ENCODE peak calls at places on chromosomes 3 and 15, in six cellular contexts. One of them, this sample, is unnamed.

GRCh38 chr15:19987389-19988048 is 554.1 kb downstream of the GOLGA6L6 start:
- DNase-seq in sigmoid colon: no peak
- DNase-seq in activated naive CD8-positive, alpha-beta T cell treated with anti-CD3 and anti-CD28 coated beads, Interleukin-2, amount 50 U/mL, for 16 hours: no peak
- DNase-seq in effector memory CD8-positive, alpha-beta T cell: no peak
- DNase-seq in astrocyte of the spinal cord: no peak
- DNase-seq in iris pigment epithelial cell: no peak
- DNase-seq in this sample: no peak

GRCh38 chr3:10467904-10468610 is 37.3 kb downstream of the ATP2B2 start:
- DNase-seq in effector memory CD8-positive, alpha-beta T cell: no peak
- DNase-seq in sigmoid colon: no peak
- DNase-seq in astrocyte of the spinal cord: no peak
- DNase-seq in iris pigment epithelial cell: no peak
- DNase-seq in activated naive CD8-positive, alpha-beta T cell treated with anti-CD3 and anti-CD28 coated beads, Interleukin-2, amount 50 U/mL, for 16 hours: no peak
- DNase-seq in this sample: no peak

GRCh38 chr15:88699861-88700260 is 61.0 kb downstream of the ISG20 start:
- DNase-seq in sigmoid colon: no peak
- DNase-seq in iris pigment epithelial cell: no peak
- DNase-seq in effector memory CD8-positive, alpha-beta T cell: no peak
- DNase-seq in astrocyte of the spinal cord: no peak
- DNase-seq in activated naive CD8-positive, alpha-beta T cell treated with anti-CD3 and anti-CD28 coated beads, Interleukin-2, amount 50 U/mL, for 16 hours: no peak
- DNase-seq in this sample: no peak

GRCh38 chr3:194346621-194347020 is 4.5 kb downstream of the CPN2 start:
- DNase-seq in activated naive CD8-positive, alpha-beta T cell treated with anti-CD3 and anti-CD28 coated beads, Interleukin-2, amount 50 U/mL, for 16 hours: no peak
- DNase-seq in sigmoid colon: no peak
- DNase-seq in iris pigment epithelial cell: peak
- DNase-seq in astrocyte of the spinal cord: no peak
- DNase-seq in effector memory CD8-positive, alpha-beta T cell: no peak
- DNase-seq in this sample: no peak

GRCh38 chr3:23368731-23369130 is 165.6 kb downstream of the UBE2E2 start:
- DNase-seq in astrocyte of the spinal cord: peak
- DNase-seq in activated naive CD8-positive, alpha-beta T cell treated with anti-CD3 and anti-CD28 coated beads, Interleukin-2, amount 50 U/mL, for 16 hours: no peak
- DNase-seq in sigmoid colon: no peak
- DNase-seq in effector memory CD8-positive, alpha-beta T cell: no peak
- DNase-seq in iris pigment epithelial cell: peak
- DNase-seq in this sample: no peak

GRCh38 chr3:41112466-41112865 is 86.8 kb upstream of the CTNNB1 start:
- DNase-seq in sigmoid colon: no peak
- DNase-seq in iris pigment epithelial cell: no peak
- DNase-seq in activated naive CD8-positive, alpha-beta T cell treated with anti-CD3 and anti-CD28 coated beads, Interleukin-2, amount 50 U/mL, for 16 hours: no peak
- DNase-seq in effector memory CD8-positive, alpha-beta T cell: no peak
- DNase-seq in astrocyte of the spinal cord: no peak
- DNase-seq in this sample: no peak

GRCh38 chr3:52405066-52405465 is 39.8 kb downstream of the SEMA3G start:
- DNase-seq in effector memory CD8-positive, alpha-beta T cell: no peak
- DNase-seq in sigmoid colon: peak
- DNase-seq in activated naive CD8-positive, alpha-beta T cell treated with anti-CD3 and anti-CD28 coated beads, Interleukin-2, amount 50 U/mL, for 16 hours: no peak
- DNase-seq in iris pigment epithelial cell: no peak
- DNase-seq in astrocyte of the spinal cord: no peak
- DNase-seq in this sample: peak

GRCh38 chr3:125123906-125124305 is 68.1 kb upstream of the HEG1 start:
- DNase-seq in iris pigment epithelial cell: peak
- DNase-seq in sigmoid colon: no peak
- DNase-seq in effector memory CD8-positive, alpha-beta T cell: no peak
- DNase-seq in astrocyte of the spinal cord: peak
- DNase-seq in activated naive CD8-positive, alpha-beta T cell treated with anti-CD3 and anti-CD28 coated beads, Interleukin-2, amount 50 U/mL, for 16 hours: no peak
- DNase-seq in this sample: no peak

GRCh38 chr3:11548721-11549131 is 95.0 kb downstream of the VGLL4 start:
- DNase-seq in sigmoid colon: peak
- DNase-seq in astrocyte of the spinal cord: peak
- DNase-seq in iris pigment epithelial cell: peak
- DNase-seq in effector memory CD8-positive, alpha-beta T cell: no peak
- DNase-seq in activated naive CD8-positive, alpha-beta T cell treated with anti-CD3 and anti-CD28 coated beads, Interleukin-2, amount 50 U/mL, for 16 hours: no peak
- DNase-seq in this sample: no peak

GRCh38 chr3:108031893-108032292 is 58.9 kb downstream of the CD47 start:
- DNase-seq in sigmoid colon: no peak
- DNase-seq in iris pigment epithelial cell: peak
- DNase-seq in effector memory CD8-positive, alpha-beta T cell: no peak
- DNase-seq in activated naive CD8-positive, alpha-beta T cell treated with anti-CD3 and anti-CD28 coated beads, Interleukin-2, amount 50 U/mL, for 16 hours: no peak
- DNase-seq in astrocyte of the spinal cord: no peak
- DNase-seq in this sample: no peak

GRCh38 chr15:94185547-94186236 is 45.7 kb upstream of the MCTP2 start:
- DNase-seq in sigmoid colon: no peak
- DNase-seq in astrocyte of the spinal cord: no peak
- DNase-seq in effector memory CD8-positive, alpha-beta T cell: no peak
- DNase-seq in iris pigment epithelial cell: no peak
- DNase-seq in activated naive CD8-positive, alpha-beta T cell treated with anti-CD3 and anti-CD28 coated beads, Interleukin-2, amount 50 U/mL, for 16 hours: no peak
- DNase-seq in this sample: no peak

GRCh38 chr15:60124460-60125070 is 120.5 kb downstream of the FOXB1 start:
- DNase-seq in iris pigment epithelial cell: no peak
- DNase-seq in effector memory CD8-positive, alpha-beta T cell: no peak
- DNase-seq in activated naive CD8-positive, alpha-beta T cell treated with anti-CD3 and anti-CD28 coated beads, Interleukin-2, amount 50 U/mL, for 16 hours: no peak
- DNase-seq in astrocyte of the spinal cord: no peak
- DNase-seq in sigmoid colon: no peak
- DNase-seq in this sample: no peak

GRCh38 chr15:65902373-65902772 is 33.1 kb downstream of the RAB11A start:
- DNase-seq in iris pigment epithelial cell: peak
- DNase-seq in astrocyte of the spinal cord: no peak
- DNase-seq in effector memory CD8-positive, alpha-beta T cell: no peak
- DNase-seq in sigmoid colon: peak
- DNase-seq in activated naive CD8-positive, alpha-beta T cell treated with anti-CD3 and anti-CD28 coated beads, Interleukin-2, amount 50 U/mL, for 16 hours: no peak
- DNase-seq in this sample: peak

GRCh38 chr15:33112541-33113105 is 81.9 kb downstream of the FMN1 start:
- DNase-seq in sigmoid colon: no peak
- DNase-seq in activated naive CD8-positive, alpha-beta T cell treated with anti-CD3 and anti-CD28 coated beads, Interleukin-2, amount 50 U/mL, for 16 hours: no peak
- DNase-seq in effector memory CD8-positive, alpha-beta T cell: no peak
- DNase-seq in astrocyte of the spinal cord: no peak
- DNase-seq in iris pigment epithelial cell: no peak
- DNase-seq in this sample: no peak

GRCh38 chr3:14464521-14464920 is 62.1 kb downstream of the SLC6A6 start:
- DNase-seq in astrocyte of the spinal cord: no peak
- DNase-seq in sigmoid colon: no peak
- DNase-seq in iris pigment epithelial cell: no peak
- DNase-seq in effector memory CD8-positive, alpha-beta T cell: no peak
- DNase-seq in activated naive CD8-positive, alpha-beta T cell treated with anti-CD3 and anti-CD28 coated beads, Interleukin-2, amount 50 U/mL, for 16 hours: no peak
- DNase-seq in this sample: no peak

GRCh38 chr3:45560270-45561020 is 34.1 kb upstream of the LIMD1 start:
- DNase-seq in activated naive CD8-positive, alpha-beta T cell treated with anti-CD3 and anti-CD28 coated beads, Interleukin-2, amount 50 U/mL, for 16 hours: no peak
- DNase-seq in astrocyte of the spinal cord: no peak
- DNase-seq in iris pigment epithelial cell: no peak
- DNase-seq in sigmoid colon: peak
- DNase-seq in effector memory CD8-positive, alpha-beta T cell: no peak
- DNase-seq in this sample: peak

GRCh38 chr15:71812966-71813722 is 2.8 kb downstream of the NR2E3 start:
- DNase-seq in astrocyte of the spinal cord: no peak
- DNase-seq in iris pigment epithelial cell: no peak
- DNase-seq in sigmoid colon: no peak
- DNase-seq in activated naive CD8-positive, alpha-beta T cell treated with anti-CD3 and anti-CD28 coated beads, Interleukin-2, amount 50 U/mL, for 16 hours: no peak
- DNase-seq in effector memory CD8-positive, alpha-beta T cell: no peak
- DNase-seq in this sample: no peak

GRCh38 chr3:32816439-32817194 is 1.2 kb upstream of the TRIM71 start:
- DNase-seq in activated naive CD8-positive, alpha-beta T cell treated with anti-CD3 and anti-CD28 coated beads, Interleukin-2, amount 50 U/mL, for 16 hours: no peak
- DNase-seq in effector memory CD8-positive, alpha-beta T cell: no peak
- DNase-seq in sigmoid colon: no peak
- DNase-seq in astrocyte of the spinal cord: peak
- DNase-seq in iris pigment epithelial cell: peak
- DNase-seq in this sample: no peak

GRCh38 chr15:70220444-70220937 is 122.8 kb upstream of the TLE3 start:
- DNase-seq in astrocyte of the spinal cord: no peak
- DNase-seq in activated naive CD8-positive, alpha-beta T cell treated with anti-CD3 and anti-CD28 coated beads, Interleukin-2, amount 50 U/mL, for 16 hours: no peak
- DNase-seq in effector memory CD8-positive, alpha-beta T cell: no peak
- DNase-seq in iris pigment epithelial cell: no peak
- DNase-seq in sigmoid colon: no peak
- DNase-seq in this sample: no peak

GRCh38 chr15:101488300-101489164 is 975 bp downstream of the PCSK6 start:
- DNase-seq in sigmoid colon: no peak
- DNase-seq in astrocyte of the spinal cord: no peak
- DNase-seq in activated naive CD8-positive, alpha-beta T cell treated with anti-CD3 and anti-CD28 coated beads, Interleukin-2, amount 50 U/mL, for 16 hours: no peak
- DNase-seq in iris pigment epithelial cell: no peak
- DNase-seq in effector memory CD8-positive, alpha-beta T cell: no peak
- DNase-seq in this sample: no peak

GRCh38 chr15:42577514-42578031 is 2.2 kb downstream of the STARD9 start:
- DNase-seq in iris pigment epithelial cell: peak
- DNase-seq in astrocyte of the spinal cord: peak
- DNase-seq in effector memory CD8-positive, alpha-beta T cell: no peak
- DNase-seq in activated naive CD8-positive, alpha-beta T cell treated with anti-CD3 and anti-CD28 coated beads, Interleukin-2, amount 50 U/mL, for 16 hours: no peak
- DNase-seq in sigmoid colon: no peak
- DNase-seq in this sample: no peak

GRCh38 chr15:52068004-52068403 is 44.6 kb downstream of the BCL2L10 start:
- DNase-seq in effector memory CD8-positive, alpha-beta T cell: no peak
- DNase-seq in iris pigment epithelial cell: peak
- DNase-seq in sigmoid colon: no peak
- DNase-seq in activated naive CD8-positive, alpha-beta T cell treated with anti-CD3 and anti-CD28 coated beads, Interleukin-2, amount 50 U/mL, for 16 hours: no peak
- DNase-seq in astrocyte of the spinal cord: no peak
- DNase-seq in this sample: no peak

GRCh38 chr3:142724682-142725351 is 983 bp downstream of the TRPC1 start:
- DNase-seq in activated naive CD8-positive, alpha-beta T cell treated with anti-CD3 and anti-CD28 coated beads, Interleukin-2, amount 50 U/mL, for 16 hours: no peak
- DNase-seq in astrocyte of the spinal cord: peak
- DNase-seq in iris pigment epithelial cell: peak
- DNase-seq in sigmoid colon: peak
- DNase-seq in effector memory CD8-positive, alpha-beta T cell: peak
- DNase-seq in this sample: peak

GRCh38 chr3:126908752-126909275 is 74.1 kb upstream of the PLXNA1 start:
- DNase-seq in effector memory CD8-positive, alpha-beta T cell: no peak
- DNase-seq in iris pigment epithelial cell: no peak
- DNase-seq in astrocyte of the spinal cord: no peak
- DNase-seq in sigmoid colon: peak
- DNase-seq in activated naive CD8-positive, alpha-beta T cell treated with anti-CD3 and anti-CD28 coated beads, Interleukin-2, amount 50 U/mL, for 16 hours: no peak
- DNase-seq in this sample: no peak

GRCh38 chr3:152957488-152957887 is 122.6 kb downstream of the P2RY1 start:
- DNase-seq in sigmoid colon: no peak
- DNase-seq in activated naive CD8-positive, alpha-beta T cell treated with anti-CD3 and anti-CD28 coated beads, Interleukin-2, amount 50 U/mL, for 16 hours: no peak
- DNase-seq in effector memory CD8-positive, alpha-beta T cell: no peak
- DNase-seq in astrocyte of the spinal cord: no peak
- DNase-seq in iris pigment epithelial cell: no peak
- DNase-seq in this sample: no peak

GRCh38 chr15:85609492-85609891 is 185.2 kb downstream of the KLHL25 start:
- DNase-seq in sigmoid colon: no peak
- DNase-seq in effector memory CD8-positive, alpha-beta T cell: no peak
- DNase-seq in astrocyte of the spinal cord: no peak
- DNase-seq in activated naive CD8-positive, alpha-beta T cell treated with anti-CD3 and anti-CD28 coated beads, Interleukin-2, amount 50 U/mL, for 16 hours: no peak
- DNase-seq in iris pigment epithelial cell: no peak
- DNase-seq in this sample: no peak

GRCh38 chr3:65033577-65033976 is 345.8 kb upstream of the ADAMTS9 start:
- DNase-seq in astrocyte of the spinal cord: no peak
- DNase-seq in effector memory CD8-positive, alpha-beta T cell: no peak
- DNase-seq in activated naive CD8-positive, alpha-beta T cell treated with anti-CD3 and anti-CD28 coated beads, Interleukin-2, amount 50 U/mL, for 16 hours: no peak
- DNase-seq in sigmoid colon: no peak
- DNase-seq in iris pigment epithelial cell: no peak
- DNase-seq in this sample: no peak

GRCh38 chr3:156978471-156978961 is 152.4 kb downstream of the LEKR1 start:
- DNase-seq in sigmoid colon: no peak
- DNase-seq in iris pigment epithelial cell: peak
- DNase-seq in effector memory CD8-positive, alpha-beta T cell: no peak
- DNase-seq in astrocyte of the spinal cord: peak
- DNase-seq in activated naive CD8-positive, alpha-beta T cell treated with anti-CD3 and anti-CD28 coated beads, Interleukin-2, amount 50 U/mL, for 16 hours: no peak
- DNase-seq in this sample: no peak

GRCh38 chr15:58165661-58166060 is 27.5 kb downstream of the AQP9 start:
- DNase-seq in activated naive CD8-positive, alpha-beta T cell treated with anti-CD3 and anti-CD28 coated beads, Interleukin-2, amount 50 U/mL, for 16 hours: no peak
- DNase-seq in iris pigment epithelial cell: peak
- DNase-seq in astrocyte of the spinal cord: peak
- DNase-seq in effector memory CD8-positive, alpha-beta T cell: no peak
- DNase-seq in sigmoid colon: no peak
- DNase-seq in this sample: peak

This sample was measured in left cardiac atrium.